ENCODE peak calls at places on chromosomes 7 and 10, in four cellular contexts. S is HepG2, C is H1, U is K562. N is an unnamed sample.

GRCh38 chr10:6786579-6787031 is 206.5 kb upstream of the PRKCQ start:
- DNase-seq in U (peak), S (no peak), C (no peak), N (peak)

GRCh38 chr7:155440018-155440410 is 17.9 kb upstream of the EN2 start:
- DNase-seq in U (no peak), S (no peak), C (no peak), N (no peak)

GRCh38 chr7:137992738-137993394 is 9.0 kb downstream of the CREB3L2 start:
- DNase-seq in S (peak), C (no peak), U (peak), N (no peak)

GRCh38 chr10:8088504-8088903 is 34.0 kb downstream of the GATA3 start:
- DNase-seq in C (no peak), U (no peak), S (no peak), N (no peak)

GRCh38 chr10:100173035-100173434 is 12.8 kb downstream of the ERLIN1 start:
- DNase-seq in U (no peak), C (no peak), S (no peak), N (no peak)

GRCh38 chr7:150612925-150613324 is 19.3 kb downstream of the GIMAP6 start:
- DNase-seq in U (no peak), C (no peak), S (no peak), N (no peak)

GRCh38 chr10:110226555-110226925 is 19.1 kb downstream of the MXI1 start:
- DNase-seq in S (peak), U (peak), C (no peak), N (peak)

GRCh38 chr10:689433-690226 is at the start of gene DIP2C:
- DNase-seq in C (no peak), U (no peak), S (peak), N (peak)

GRCh38 chr10:71564221-71564820 is 155.3 kb downstream of the C10orf105 start:
- DNase-seq in S (no peak), C (no peak), U (no peak), N (no peak)

GRCh38 chr10:4658777-4659176 is 167.2 kb upstream of the AKR1E2 start:
- DNase-seq in U (no peak), S (peak), C (no peak), N (no peak)

GRCh38 chr10:50351483-50352146 is 100.3 kb upstream of the ASAH2 start:
- DNase-seq in U (no peak), C (no peak), S (no peak), N (no peak)

GRCh38 chr7:1176891-1177373 is 16.9 kb upstream of the ZFAND2A start:
- DNase-seq in U (peak), S (peak), C (no peak), N (peak)

GRCh38 chr10:97689637-97690036 is 2.6 kb upstream of the AVPI1 start:
- DNase-seq in S (no peak), C (no peak), U (peak), N (peak)

GRCh38 chr7:1947586-1948217 is 277.6 kb downstream of the ELFN1 start:
- DNase-seq in C (no peak), S (no peak), U (no peak), N (no peak)

GRCh38 chr7:786472-787255 is 45.6 kb upstream of the SUN1 start:
- DNase-seq in U (peak), C (peak), S (peak), N (peak)

GRCh38 chr10:36748128-36748871 is 377.1 kb upstream of the ANKRD30A start:
- DNase-seq in C (no peak), S (no peak), U (no peak), N (no peak)

GRCh38 chr10:117449636-117450035 is 74.4 kb upstream of the PDZD8 start:
- DNase-seq in U (peak), S (no peak), C (no peak), N (no peak)
- TF ChIP-seq PHF8 in U (no peak), S (no peak), C (no peak), N (no peak)

GRCh38 chr10:67779455-67780205 is 58.4 kb downstream of the DNAJC12 start:
- DNase-seq in C (no peak), S (peak), U (peak), N (peak)
- TF ChIP-seq PHF8 in C (no peak), S (no peak), U (no peak), N (no peak)

GRCh38 chr10:42926831-42927230 is 144.2 kb downstream of the BMS1 start:
- DNase-seq in S (no peak), U (no peak), C (no peak), N (no peak)
- TF ChIP-seq PHF8 in S (no peak), U (no peak), C (no peak), N (no peak)

GRCh38 chr10:106707657-106708056 is 456.8 kb downstream of the SORCS1 start:
- DNase-seq in S (no peak), C (no peak), U (no peak), N (no peak)

GRCh38 chr10:106711313-106711906 is 453.1 kb downstream of the SORCS1 start:
- DNase-seq in C (peak), S (peak), U (peak), N (peak)

GRCh38 chr10:106708521-106708920 is 456.0 kb downstream of the SORCS1 start:
- DNase-seq in U (no peak), S (no peak), C (peak), N (no peak)

GRCh38 chr10:106705576-106706526 is 458.7 kb downstream of the SORCS1 start:
- DNase-seq in C (peak), S (peak), U (peak), N (peak)
- TF ChIP-seq PHF8 in C (no peak), S (no peak), U (no peak), N (no peak)

DNA sequence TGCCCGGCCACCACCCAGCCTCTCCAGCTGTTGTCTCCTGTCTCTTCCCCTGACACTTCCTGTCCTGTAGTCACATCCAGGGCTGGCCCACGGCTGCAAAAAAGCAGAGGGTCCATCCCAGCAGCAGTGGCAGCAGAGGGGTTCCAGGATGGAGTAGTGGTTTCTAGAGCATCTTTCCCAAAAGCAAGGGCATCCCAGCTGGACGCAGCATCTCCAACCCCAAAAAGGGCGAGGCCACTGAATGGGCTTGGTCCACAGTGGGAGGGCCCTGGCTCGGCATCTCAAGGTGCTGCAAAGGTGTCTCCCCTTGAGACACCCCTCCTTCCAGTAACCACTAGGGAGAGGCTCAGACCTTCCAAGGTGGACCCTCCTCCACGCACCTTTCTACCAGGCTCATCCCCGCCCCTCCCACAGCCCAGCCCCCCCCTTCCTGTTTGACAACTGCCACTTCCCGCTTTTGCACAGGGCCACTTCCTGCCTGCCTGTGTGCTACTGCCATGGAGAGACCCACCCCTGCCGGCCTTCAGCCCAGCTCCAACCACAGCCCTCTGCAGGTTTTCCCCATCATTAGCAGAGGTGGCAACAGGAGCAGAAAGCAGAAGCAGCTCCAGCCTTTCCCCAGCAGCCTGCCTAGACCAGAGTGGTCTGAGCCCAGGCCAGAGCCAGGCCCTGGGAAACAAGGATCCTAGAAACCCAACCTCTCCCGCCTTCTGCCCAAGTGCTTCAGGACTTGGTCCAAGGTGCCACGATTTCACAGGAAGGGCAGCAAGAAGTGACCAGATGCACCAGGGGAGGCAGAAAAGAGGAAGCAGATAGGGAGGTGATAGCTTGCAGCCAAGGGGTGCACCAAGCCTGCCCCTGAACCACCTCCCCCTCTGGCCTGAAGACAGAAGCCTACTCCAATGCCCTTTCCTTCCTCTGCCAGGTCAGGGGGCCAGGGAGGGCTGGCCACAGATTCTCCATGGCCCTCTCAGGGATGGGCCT is 8.6 kb downstream of the CAMK2G start:
- DNase-seq in C (no peak), U (no peak), S (no peak), N (no peak)
- TF ChIP-seq PHF8 in C (no peak), U (no peak), S (no peak), N (no peak)

DNA sequence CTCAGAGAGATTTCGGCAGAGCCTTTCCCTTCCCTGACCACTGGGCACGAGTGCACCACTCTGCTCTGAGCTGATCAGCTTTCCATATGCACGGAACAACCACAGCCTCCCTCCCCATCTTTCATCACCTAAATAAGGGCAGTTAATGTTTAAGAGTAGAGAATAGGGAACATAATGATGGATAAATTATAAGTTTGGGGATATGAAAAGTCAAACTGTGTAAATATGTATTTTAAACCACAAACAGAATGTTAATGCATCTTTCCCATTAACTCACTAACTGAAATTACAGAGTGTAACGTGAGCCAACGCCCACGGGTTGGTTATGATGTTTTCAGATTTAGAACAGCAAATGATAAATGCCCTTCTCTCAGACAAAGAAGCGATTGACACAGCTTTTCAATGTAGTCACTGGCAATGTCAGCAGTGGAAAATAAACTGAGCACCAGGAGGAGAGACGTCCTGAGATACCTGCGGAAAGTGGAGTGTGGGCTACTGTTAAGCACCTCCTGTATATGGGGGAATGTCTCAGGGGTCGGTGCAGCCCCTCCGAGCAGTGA is 658.3 kb downstream of the LRMDA start:
- DNase-seq in S (no peak), U (no peak), C (no peak), N (no peak)
- TF ChIP-seq PHF8 in S (no peak), U (no peak), C (no peak), N (no peak)

N was measured in A549.